ENCODE peak calls at places on chromosomes 16 and 17, in six cellular contexts. B is H1, S is K562, D is GM12878, R is HepG2, J is GM12892. E is an unnamed sample.

GRCh38 chr17:41048441-41048840 is 1.3 kb upstream of the KRTAP2-1 start:
- DNase-seq in B (no peak), S (no peak), D (no peak), R (peak; percentile 75), J (no peak), E (no peak)

GRCh38 chr17:43861960-43862359 is 15.0 kb downstream of the CD300LG start:
- DNase-seq in B (no peak), S (no peak), D (no peak), R (no peak), J (no peak), E (no peak)

GRCh38 chr17:62713096-62713870 is 85.8 kb downstream of the MRC2 start:
- DNase-seq in B (no peak), S (no peak), D (no peak), R (no peak), J (no peak), E (no peak)

GRCh38 chr17:81682565-81683207 is 911 bp downstream of the ARL16 start:
- DNase-seq in B (no peak), S (no peak), D (no peak), R (no peak), J (no peak), E (no peak)

GRCh38 chr17:81865733-81866439 is 5.3 kb downstream of the ARHGDIA start:
- DNase-seq in B (no peak), S (no peak), D (no peak), R (peak; percentile 68), J (no peak), E (no peak)

GRCh38 chr16:1950559-1950958 is 3.9 kb downstream of the RPL3L start:
- DNase-seq in B (no peak), S (no peak), D (no peak), R (no peak), J (no peak), E (no peak)

GRCh38 chr17:28904800-28905199 is 1.9 kb upstream of the DHRS13 start:
- DNase-seq in B (no peak), S (no peak), D (no peak), R (no peak), J (no peak), E (no peak)

GRCh38 chr16:69482410-69482951 is 58.1 kb downstream of the CYB5B start:
- DNase-seq in B (no peak), S (no peak), D (no peak), R (no peak), J (no peak), E (no peak)

GRCh38 chr17:15944720-15945492 is at the start of gene ADORA2B:
- DNase-seq in B (peak; percentile 86), S (peak; percentile 95), D (no peak), R (peak; percentile 60), J (peak; percentile 62), E (peak; percentile 81)

GRCh38 chr16:85394511-85395206 is 218.5 kb upstream of the GSE1 start:
- DNase-seq in B (peak; percentile 46), S (no peak), D (no peak), R (no peak), J (no peak), E (no peak)

GRCh38 chr17:17545984-17546383 is 45.5 kb downstream of the PEMT start:
- DNase-seq in B (no peak), S (no peak), D (no peak), R (no peak), J (no peak), E (no peak)

GRCh38 chr17:68763551-68763950 is 162.4 kb upstream of the FAM20A start:
- DNase-seq in B (no peak), S (no peak), D (no peak), R (no peak), J (no peak), E (no peak)

GRCh38 chr17:29179232-29180036 is 764 bp downstream of the MYO18A start:
- DNase-seq in B (peak; percentile 91), S (peak; percentile 87), D (no peak), R (peak; percentile 89), J (no peak), E (no peak)

GRCh38 chr16:67013238-67013822 is 15.6 kb upstream of the CBFB start:
- DNase-seq in B (no peak), S (no peak), D (no peak), R (no peak), J (no peak), E (no peak)

GRCh38 chr17:29698019-29698777 is 75.5 kb upstream of the CORO6 start:
- DNase-seq in B (no peak), S (no peak), D (no peak), R (no peak), J (no peak), E (no peak)

GRCh38 chr16:66899945-66900688 is 18.6 kb downstream of the CDH16 start:
- DNase-seq in B (no peak), S (peak; percentile 82), D (no peak), R (peak; percentile 72), J (no peak), E (peak; percentile 0)

GRCh38 chr17:61291457-61292311 is 108.0 kb upstream of the TBX2 start:
- DNase-seq in B (no peak), S (no peak), D (no peak), R (no peak), J (no peak), E (no peak)

GRCh38 chr17:35087731-35088646 is 24.5 kb upstream of the RFFL start:
- DNase-seq in B (no peak), S (peak; percentile 17), D (no peak), R (peak; percentile 49), J (no peak), E (no peak)

GRCh38 chr17:63249256-63250006 is 196.7 kb downstream of the CYB561 start:
- DNase-seq in B (no peak), S (no peak), D (no peak), R (no peak), J (no peak), E (no peak)

GRCh38 chr16:16059895-16060590 is 110.6 kb downstream of the ABCC1 start:
- DNase-seq in B (no peak), S (no peak), D (no peak), R (no peak), J (no peak), E (no peak)

GRCh38 chr16:69727916-69728270 is 1.5 kb upstream of the NQO1 start:
- DNase-seq in B (no peak), S (no peak), D (no peak), R (no peak), J (no peak), E (no peak)

GRCh38 chr17:36088559-36089376 is 1.2 kb downstream of the CCL3 start:
- DNase-seq in B (no peak), S (no peak), D (no peak), R (no peak), J (no peak), E (no peak)

DNA sequence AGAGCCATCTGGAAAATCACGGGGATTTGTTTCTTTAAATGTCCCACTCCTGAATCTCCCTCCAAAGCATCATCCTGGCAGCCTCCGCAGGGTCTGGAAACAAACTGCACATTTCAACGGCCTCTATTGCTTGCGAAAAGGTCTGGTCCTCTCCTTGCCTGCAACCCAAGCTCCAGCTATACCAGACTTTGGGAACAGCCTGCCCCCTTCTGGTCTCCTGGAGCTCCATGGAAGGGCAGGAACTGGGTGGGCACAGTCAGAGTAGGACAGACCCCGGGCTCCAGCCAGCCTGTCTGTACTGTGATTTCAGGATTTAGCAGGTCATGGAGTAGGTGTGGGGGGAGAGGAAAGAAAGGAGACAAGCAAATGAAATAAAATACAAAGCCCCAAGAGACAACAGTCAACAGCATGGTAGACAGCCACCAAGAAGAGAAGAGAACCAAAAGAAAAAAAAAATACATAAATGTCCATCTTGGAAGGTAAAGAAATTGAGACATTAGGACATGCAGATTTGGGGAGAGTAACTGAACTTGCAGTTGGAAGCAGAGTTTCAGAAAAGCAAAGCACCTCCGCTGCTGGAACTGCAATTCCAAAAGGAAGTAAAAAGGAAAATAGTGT is 2.7 kb downstream of the XYLT1 start:
- DNase-seq in B (peak; percentile 72), S (no peak), D (no peak), R (peak; percentile 33), J (no peak), E (no peak)
- TF ChIP-seq TAF1 in B (no peak), S (no peak), D (no peak), R (no peak), J (no peak), E (no peak)

DNA sequence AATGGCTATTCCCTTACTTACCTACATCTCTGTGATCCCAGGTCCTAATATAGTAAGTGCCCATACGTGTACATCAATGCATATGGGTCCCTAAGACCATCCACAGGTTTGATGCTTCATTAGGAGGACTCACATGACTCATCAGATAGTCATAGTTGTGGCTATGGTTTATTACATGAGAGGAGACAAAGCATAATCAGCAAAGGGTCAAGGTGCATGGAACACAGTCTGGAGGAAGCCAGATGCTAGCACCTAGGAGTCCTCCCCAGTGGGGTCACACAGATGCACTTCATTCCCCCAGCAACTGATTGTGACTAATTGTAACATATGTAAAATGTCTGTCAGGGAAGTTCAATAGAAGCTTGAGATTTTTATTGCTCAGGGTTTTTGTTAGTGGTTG is 42.8 kb downstream of the PHKB start:
- DNase-seq in B (no peak), S (no peak), D (no peak), R (no peak), J (no peak), E (no peak)
- TF ChIP-seq TAF1 in B (no peak), S (no peak), D (no peak), R (no peak), J (no peak), E (no peak)

DNA sequence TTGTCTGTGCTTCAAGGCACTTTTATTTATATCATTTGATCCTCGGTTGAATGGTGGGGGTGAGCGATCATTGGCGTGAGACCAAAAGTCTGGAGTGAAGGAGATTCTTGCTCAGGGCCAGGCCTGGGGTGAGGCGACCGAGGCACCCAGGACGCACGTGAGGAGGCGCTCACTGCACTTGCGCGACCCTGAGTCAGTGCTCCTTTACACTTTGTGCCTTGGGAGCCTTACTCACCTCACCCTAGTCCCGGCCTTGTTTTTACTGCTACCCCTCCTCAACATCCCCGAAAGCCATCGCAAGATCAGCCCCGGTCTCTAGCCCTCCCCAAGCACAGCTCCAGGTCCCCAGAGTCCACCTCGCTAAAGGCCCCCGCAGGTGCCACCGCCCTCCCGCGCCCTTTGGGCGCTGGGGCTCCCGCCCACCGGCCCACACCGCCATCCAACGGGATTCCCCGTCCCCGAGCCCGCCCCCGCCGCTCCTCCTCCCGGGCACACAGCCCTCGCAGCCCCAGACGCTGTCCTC is 496 bp downstream of the EZH1 start:
- DNase-seq in B (no peak), S (no peak), D (peak; percentile 16), R (peak; percentile 78), J (peak; percentile 53), E (peak; percentile 56)
- TF ChIP-seq TAF1 in B (peak; percentile 63), S (no peak), D (no peak), R (no peak), J (peak; percentile 47), E (no peak)

DNA sequence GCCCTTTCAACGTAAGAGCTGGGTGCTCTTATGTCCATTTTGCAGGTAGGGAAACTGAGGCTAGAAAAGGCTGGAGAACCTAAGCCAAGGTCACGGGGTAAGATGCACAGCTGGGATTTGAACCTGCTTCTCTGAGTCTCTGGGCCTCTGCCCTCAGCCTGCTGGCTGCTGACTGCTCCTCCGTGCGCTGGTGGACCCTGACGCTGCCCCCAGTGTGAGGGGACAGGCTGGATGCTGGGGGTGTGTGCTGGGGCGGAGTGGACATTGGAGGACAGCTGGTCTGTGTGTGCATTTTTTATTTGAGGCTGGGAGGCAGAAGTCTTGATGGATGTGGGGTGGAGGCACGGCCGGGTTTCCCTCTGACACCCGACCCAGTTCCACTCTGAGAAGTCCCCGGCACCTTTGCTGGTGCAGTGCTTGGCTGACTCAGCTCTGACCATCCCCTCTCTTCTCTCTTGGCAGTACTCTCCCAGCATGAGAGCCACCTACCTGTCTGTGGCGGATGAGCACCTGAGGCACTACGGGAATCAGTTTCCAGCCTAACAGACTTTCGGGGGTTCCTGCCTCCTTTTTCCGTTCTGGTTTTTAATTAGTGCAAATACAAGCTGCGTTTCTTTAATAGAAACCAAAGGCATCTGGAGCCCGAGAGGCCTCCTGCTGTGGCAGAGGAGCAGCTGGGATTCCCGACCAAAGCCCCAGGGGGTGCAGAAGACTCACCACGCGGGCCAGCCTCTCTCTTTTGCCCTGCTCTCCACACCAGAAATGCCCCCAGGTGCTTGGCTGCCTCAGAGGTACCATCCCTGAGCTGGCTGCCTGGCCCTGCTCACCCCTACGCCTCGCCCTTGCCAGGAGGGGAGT is 14.1 kb upstream of the DNAI2 start:
- DNase-seq in B (peak; percentile 56), S (no peak), D (no peak), R (no peak), J (no peak), E (no peak)
- TF ChIP-seq TAF1 in B (no peak), S (no peak), D (no peak), R (no peak), J (no peak), E (no peak)

E was measured in GM12891.